ENCODE peak calls at places on chromosomes 5 and 9, in four cellular contexts. Q is ACHN, P is glutamatergic neuron, G is left cardiac atrium. H is an unnamed sample.

GRCh38 chr9:88300556-88300955 is 87.7 kb upstream of the SPIN1 start:
- DNase-seq in Q (no peak), P (no peak), G (no peak), H (no peak)

GRCh38 chr5:52987711-52988329 is 1.3 kb upstream of the ITGA2 start:
- DNase-seq in G (no peak), Q (peak; percentile 13), P (no peak), H (no peak)

GRCh38 chr5:80153586-80154126 is 102.2 kb downstream of the SERINC5 start:
- DNase-seq in P (no peak), G (no peak), Q (no peak), H (no peak)

GRCh38 chr9:129322022-129322621 is 144.1 kb upstream of the IER5L start:
- DNase-seq in P (no peak), G (no peak), Q (no peak), H (no peak)

GRCh38 chr5:16081376-16081775 is 98.2 kb downstream of the MARCHF11 start:
- DNase-seq in G (no peak), Q (no peak), P (no peak), H (no peak)

GRCh38 chr9:69174645-69175487 is 789 bp downstream of the TJP2 start:
- DNase-seq in Q (peak; percentile 92), G (peak; percentile 62), P (peak; percentile 58), H (peak; percentile 94)

GRCh38 chr9:123355761-123356520 is at the start of gene CRB2:
- DNase-seq in G (no peak), Q (no peak), P (peak; percentile 65), H (no peak)

GRCh38 chr9:112753725-112754124 is 3.2 kb downstream of the SNX30 start:
- DNase-seq in G (no peak), P (no peak), Q (peak; percentile 73), H (no peak)

H was measured in epithelial cell of proximal tubule.